ENCODE peak calls at places on chromosomes 4 and X, in nine cellular contexts. One of them, this sample, is unnamed.

GRCh38 chr4:55609393-55609821 is 17.4 kb upstream of the PDCL2 start:
- DNase-seq in AG10803: peak
- DNase-seq in T-helper 17 cell: no peak
- DNase-seq in CD8-positive, alpha-beta T cell: no peak
- DNase-seq in stimulated activated CD4-positive, alpha-beta T cell treated with anti-CD3 and anti-CD28 coated beads, TNF-alpha, amount 100 ng/mL, for 4 hours: no peak
- DNase-seq in activated naive CD8-positive, alpha-beta T cell treated with anti-CD3 and anti-CD28 coated beads, Interleukin-2, amount 50 U/mL, for 24 hours: no peak
- DNase-seq in GM12892: no peak
- DNase-seq in GM03348: peak
- DNase-seq in NCI-H2171: no peak
- DNase-seq in this sample: no peak

GRCh38 chrX:52979568-52979967 is 21.2 kb upstream of the FAM156A start:
- DNase-seq in stimulated activated CD4-positive, alpha-beta T cell treated with anti-CD3 and anti-CD28 coated beads, TNF-alpha, amount 100 ng/mL, for 4 hours: no peak
- DNase-seq in AG10803: no peak
- DNase-seq in GM12892: no peak
- DNase-seq in GM03348: no peak
- DNase-seq in NCI-H2171: no peak
- DNase-seq in activated naive CD8-positive, alpha-beta T cell treated with anti-CD3 and anti-CD28 coated beads, Interleukin-2, amount 50 U/mL, for 24 hours: no peak
- DNase-seq in T-helper 17 cell: no peak
- DNase-seq in CD8-positive, alpha-beta T cell: no peak
- DNase-seq in this sample: no peak

GRCh38 chr4:118141240-118141639 is 107.0 kb downstream of the NDST3 start:
- DNase-seq in activated naive CD8-positive, alpha-beta T cell treated with anti-CD3 and anti-CD28 coated beads, Interleukin-2, amount 50 U/mL, for 24 hours: no peak
- DNase-seq in GM12892: no peak
- DNase-seq in AG10803: no peak
- DNase-seq in T-helper 17 cell: no peak
- DNase-seq in stimulated activated CD4-positive, alpha-beta T cell treated with anti-CD3 and anti-CD28 coated beads, TNF-alpha, amount 100 ng/mL, for 4 hours: no peak
- DNase-seq in NCI-H2171: no peak
- DNase-seq in CD8-positive, alpha-beta T cell: no peak
- DNase-seq in GM03348: no peak
- DNase-seq in this sample: no peak

GRCh38 chr4:36844448-36844847 is 400.1 kb upstream of the NWD2 start:
- DNase-seq in activated naive CD8-positive, alpha-beta T cell treated with anti-CD3 and anti-CD28 coated beads, Interleukin-2, amount 50 U/mL, for 24 hours: no peak
- DNase-seq in CD8-positive, alpha-beta T cell: no peak
- DNase-seq in GM12892: no peak
- DNase-seq in GM03348: no peak
- DNase-seq in stimulated activated CD4-positive, alpha-beta T cell treated with anti-CD3 and anti-CD28 coated beads, TNF-alpha, amount 100 ng/mL, for 4 hours: no peak
- DNase-seq in AG10803: no peak
- DNase-seq in NCI-H2171: no peak
- DNase-seq in T-helper 17 cell: no peak
- DNase-seq in this sample: no peak

GRCh38 chr4:25771672-25772071 is 91.1 kb downstream of the SEL1L3 start:
- DNase-seq in GM03348: no peak
- DNase-seq in GM12892: no peak
- DNase-seq in NCI-H2171: no peak
- DNase-seq in CD8-positive, alpha-beta T cell: no peak
- DNase-seq in stimulated activated CD4-positive, alpha-beta T cell treated with anti-CD3 and anti-CD28 coated beads, TNF-alpha, amount 100 ng/mL, for 4 hours: no peak
- DNase-seq in T-helper 17 cell: no peak
- DNase-seq in AG10803: no peak
- DNase-seq in activated naive CD8-positive, alpha-beta T cell treated with anti-CD3 and anti-CD28 coated beads, Interleukin-2, amount 50 U/mL, for 24 hours: no peak
- DNase-seq in this sample: no peak

GRCh38 chrX:7147431-7147977 is at the start of gene STS:
- DNase-seq in AG10803: no peak
- DNase-seq in GM12892: peak
- DNase-seq in CD8-positive, alpha-beta T cell: peak
- DNase-seq in NCI-H2171: peak
- DNase-seq in GM03348: peak
- DNase-seq in T-helper 17 cell: no peak
- DNase-seq in activated naive CD8-positive, alpha-beta T cell treated with anti-CD3 and anti-CD28 coated beads, Interleukin-2, amount 50 U/mL, for 24 hours: peak
- DNase-seq in stimulated activated CD4-positive, alpha-beta T cell treated with anti-CD3 and anti-CD28 coated beads, TNF-alpha, amount 100 ng/mL, for 4 hours: peak
- DNase-seq in this sample: no peak

GRCh38 chrX:156004256-156004655 is 6.8 kb downstream of the IL9R start:
- DNase-seq in GM03348: no peak
- DNase-seq in activated naive CD8-positive, alpha-beta T cell treated with anti-CD3 and anti-CD28 coated beads, Interleukin-2, amount 50 U/mL, for 24 hours: no peak
- DNase-seq in stimulated activated CD4-positive, alpha-beta T cell treated with anti-CD3 and anti-CD28 coated beads, TNF-alpha, amount 100 ng/mL, for 4 hours: no peak
- DNase-seq in CD8-positive, alpha-beta T cell: no peak
- DNase-seq in NCI-H2171: no peak
- DNase-seq in AG10803: no peak
- DNase-seq in GM12892: no peak
- DNase-seq in T-helper 17 cell: no peak
- DNase-seq in this sample: no peak

GRCh38 chr4:59409647-59410046 is 1790.5 kb upstream of the ADGRL3 start:
- DNase-seq in CD8-positive, alpha-beta T cell: no peak
- DNase-seq in T-helper 17 cell: no peak
- DNase-seq in NCI-H2171: no peak
- DNase-seq in activated naive CD8-positive, alpha-beta T cell treated with anti-CD3 and anti-CD28 coated beads, Interleukin-2, amount 50 U/mL, for 24 hours: no peak
- DNase-seq in stimulated activated CD4-positive, alpha-beta T cell treated with anti-CD3 and anti-CD28 coated beads, TNF-alpha, amount 100 ng/mL, for 4 hours: no peak
- DNase-seq in AG10803: no peak
- DNase-seq in GM03348: no peak
- DNase-seq in GM12892: no peak
- DNase-seq in this sample: no peak

GRCh38 chrX:97629597-97629985 is 745.9 kb downstream of the RPA4 start:
- DNase-seq in CD8-positive, alpha-beta T cell: no peak
- DNase-seq in T-helper 17 cell: no peak
- DNase-seq in NCI-H2171: no peak
- DNase-seq in GM03348: no peak
- DNase-seq in AG10803: no peak
- DNase-seq in activated naive CD8-positive, alpha-beta T cell treated with anti-CD3 and anti-CD28 coated beads, Interleukin-2, amount 50 U/mL, for 24 hours: no peak
- DNase-seq in stimulated activated CD4-positive, alpha-beta T cell treated with anti-CD3 and anti-CD28 coated beads, TNF-alpha, amount 100 ng/mL, for 4 hours: no peak
- DNase-seq in GM12892: no peak
- DNase-seq in this sample: no peak

This sample was measured in activated gamma-delta T cell.